ENCODE peak calls at places on chromosomes 3 and 15, in six cellular contexts. K, D, E, P, C and F are unnamed samples.

GRCh38 chr15:90588427-90588826 is 58.7 kb downstream of the CRTC3 start:
- DNase-seq in C (peak; percentile 18), P (no peak), K (no peak), E (no peak), D (no peak), F (no peak)

GRCh38 chr15:36585774-36586173 is 6.3 kb downstream of the CDIN1 start:
- DNase-seq in E (no peak), P (no peak), K (no peak), D (no peak), C (no peak), F (no peak)

GRCh38 chr3:191484461-191484860 is 23.5 kb downstream of the PYDC2 start:
- DNase-seq in P (no peak), E (no peak), K (no peak), C (no peak), D (no peak), F (no peak)

GRCh38 chr15:83108266-83109219 is 1.1 kb downstream of the TM6SF1 start:
- DNase-seq in C (no peak), D (no peak), P (no peak), E (peak; percentile 60), K (peak; percentile 27), F (peak; percentile 35)

GRCh38 chr3:115227046-115227445 is 80.0 kb upstream of the ZBTB20 start:
- DNase-seq in C (no peak), P (no peak), D (no peak), K (no peak), E (no peak), F (no peak)

GRCh38 chr3:145776782-145777408 is 384.1 kb downstream of the PLOD2 start:
- DNase-seq in C (no peak), P (peak; percentile 36), E (peak; percentile 75), K (no peak), D (no peak), F (peak; percentile 1)

GRCh38 chr3:169243122-169243521 is 420.4 kb downstream of the MECOM start:
- DNase-seq in E (no peak), P (no peak), K (no peak), C (no peak), D (no peak), F (peak; percentile 44)

GRCh38 chr3:30342319-30343060 is 263.9 kb upstream of the TGFBR2 start:
- DNase-seq in P (peak; percentile 64), C (no peak), D (no peak), E (peak; percentile 99), K (no peak), F (no peak)

GRCh38 chr3:37701729-37702128 is 160.0 kb upstream of the CTDSPL start:
- DNase-seq in C (no peak), K (no peak), P (no peak), E (no peak), D (no peak), F (no peak)

GRCh38 chr3:159260049-159260662 is 458.3 kb downstream of the MFSD1 start:
- DNase-seq in P (peak; percentile 33), C (peak; percentile 37), K (peak; percentile 2), D (no peak), E (peak; percentile 45), F (peak; percentile 73)

GRCh38 chr3:140758791-140759444 is 81.1 kb downstream of the TRIM42 start:
- DNase-seq in C (no peak), K (no peak), E (no peak), P (no peak), D (no peak), F (no peak)

GRCh38 chr15:57196865-57197264 is 179.4 kb upstream of the CGNL1 start:
- DNase-seq in E (no peak), P (no peak), K (no peak), D (no peak), C (no peak), F (no peak)

GRCh38 chr3:161957467-161957866 is 460.9 kb downstream of the OTOL1 start:
- DNase-seq in C (no peak), K (no peak), P (no peak), D (no peak), E (no peak), F (no peak)

GRCh38 chr3:172021165-172021564 is 18.2 kb upstream of the FNDC3B start:
- DNase-seq in E (no peak), P (no peak), K (no peak), D (no peak), C (no peak), F (no peak)

GRCh38 chr3:114178770-114179368 is at the start of gene DRD3:
- DNase-seq in C (no peak), E (no peak), P (no peak), K (no peak), D (no peak), F (no peak)

GRCh38 chr3:21839592-21839991 is 88.6 kb upstream of the ZNF385D start:
- DNase-seq in C (no peak), E (no peak), K (no peak), D (no peak), P (no peak), F (no peak)

GRCh38 chr3:197165890-197166289 is 132.5 kb downstream of the DLG1 start:
- DNase-seq in D (no peak), C (no peak), K (no peak), E (no peak), P (no peak), F (peak; percentile 8)

GRCh38 chr3:129386984-129387383 is 41.5 kb downstream of the EFCAB12 start:
- DNase-seq in C (no peak), D (no peak), P (no peak), K (no peak), E (no peak), F (no peak)

GRCh38 chr15:89003865-89004725 is 84.2 kb upstream of the ABHD2 start:
- DNase-seq in E (no peak), D (peak; percentile 61), P (no peak), K (no peak), C (no peak), F (no peak)

GRCh38 chr15:52161406-52161966 is 29.7 kb downstream of the GNB5 start:
- DNase-seq in D (no peak), K (no peak), E (no peak), C (no peak), P (no peak), F (no peak)

GRCh38 chr3:60017631-60018030 is 967.8 kb upstream of the CFAP20DC start:
- DNase-seq in E (no peak), K (peak; percentile 66), D (peak; percentile 76), C (no peak), P (no peak), F (no peak)

GRCh38 chr3:10473581-10474438 is 31.6 kb downstream of the ATP2B2 start:
- DNase-seq in P (no peak), K (no peak), E (no peak), D (no peak), C (no peak), F (no peak)

GRCh38 chr3:63740116-63740515 is 79.0 kb upstream of the C3orf49 start:
- DNase-seq in K (no peak), C (no peak), P (no peak), D (no peak), E (no peak), F (no peak)

GRCh38 chr15:88814393-88814792 is 11.2 kb downstream of the ACAN start:
- DNase-seq in D (no peak), C (no peak), K (no peak), P (no peak), E (no peak), F (no peak)

GRCh38 chr3:55059027-55059629 is 131.3 kb upstream of the LRTM1 start:
- DNase-seq in D (no peak), C (no peak), E (no peak), P (no peak), K (no peak), F (no peak)

GRCh38 chr3:197068077-197068476 is 38.5 kb upstream of the MELTF start:
- DNase-seq in E (no peak), K (no peak), C (no peak), D (no peak), P (no peak), F (no peak)

GRCh38 chr15:27828721-27829120 is 270.4 kb downstream of the OCA2 start:
- DNase-seq in P (no peak), E (no peak), D (peak; percentile 12), K (no peak), C (no peak), F (no peak)

GRCh38 chr3:79040701-79041100 is 727.1 kb downstream of the ROBO1 start:
- DNase-seq in C (no peak), E (no peak), P (no peak), D (no peak), K (no peak), F (no peak)

GRCh38 chr3:55416381-55416821 is 70.7 kb downstream of the WNT5A start:
- DNase-seq in E (no peak), P (no peak), D (no peak), K (no peak), C (peak; percentile 29), F (no peak)